ENCODE peak calls at places on chromosomes 12 and 14, in ten cellular contexts. One of them, this sample, is unnamed.

GRCh38 chr12:56160160-56160763 is 2.1 kb downstream of the MYL6 start:
- DNase-seq in NB4: peak
- DNase-seq in left ventricle myocardium superior: peak
- DNase-seq in GM12864: no peak
- DNase-seq in activated T-cell treated with anti-CD3 and anti-CD28 coated beads for 24 hours: peak
- DNase-seq in stimulated activated CD4-positive, alpha-beta T cell treated with anti-CD3 and anti-CD28 coated beads, Interleukin-15, amount 100 ng/mL, for 24 hours: peak
- DNase-seq in choroid plexus epithelial cell: peak
- DNase-seq in cardiac fibroblast: peak
- DNase-seq in NCI-H146: no peak
- DNase-seq in iPS-NIHi11: no peak
- DNase-seq in this sample: peak

GRCh38 chr12:28578833-28579252 is 388.6 kb downstream of the CCDC91 start:
- DNase-seq in NB4: no peak
- DNase-seq in left ventricle myocardium superior: no peak
- DNase-seq in GM12864: no peak
- DNase-seq in activated T-cell treated with anti-CD3 and anti-CD28 coated beads for 24 hours: no peak
- DNase-seq in stimulated activated CD4-positive, alpha-beta T cell treated with anti-CD3 and anti-CD28 coated beads, Interleukin-15, amount 100 ng/mL, for 24 hours: no peak
- DNase-seq in choroid plexus epithelial cell: peak
- DNase-seq in cardiac fibroblast: no peak
- DNase-seq in NCI-H146: no peak
- DNase-seq in iPS-NIHi11: no peak
- DNase-seq in this sample: no peak

GRCh38 chr12:32106517-32107366 is at the start of gene BICD1:
- DNase-seq in NB4: peak
- DNase-seq in left ventricle myocardium superior: peak
- DNase-seq in GM12864: peak
- DNase-seq in activated T-cell treated with anti-CD3 and anti-CD28 coated beads for 24 hours: peak
- DNase-seq in stimulated activated CD4-positive, alpha-beta T cell treated with anti-CD3 and anti-CD28 coated beads, Interleukin-15, amount 100 ng/mL, for 24 hours: peak
- DNase-seq in choroid plexus epithelial cell: peak
- DNase-seq in cardiac fibroblast: peak
- DNase-seq in NCI-H146: peak
- DNase-seq in iPS-NIHi11: peak
- DNase-seq in this sample: peak

GRCh38 chr12:27898022-27898421 is 74.5 kb downstream of the PTHLH start:
- DNase-seq in NB4: no peak
- DNase-seq in left ventricle myocardium superior: no peak
- DNase-seq in GM12864: no peak
- DNase-seq in activated T-cell treated with anti-CD3 and anti-CD28 coated beads for 24 hours: no peak
- DNase-seq in stimulated activated CD4-positive, alpha-beta T cell treated with anti-CD3 and anti-CD28 coated beads, Interleukin-15, amount 100 ng/mL, for 24 hours: no peak
- DNase-seq in choroid plexus epithelial cell: no peak
- DNase-seq in cardiac fibroblast: no peak
- DNase-seq in NCI-H146: no peak
- DNase-seq in iPS-NIHi11: no peak
- DNase-seq in this sample: no peak

GRCh38 chr12:50732591-50732990 is 31.3 kb upstream of the ATF1 start:
- DNase-seq in NB4: peak
- DNase-seq in left ventricle myocardium superior: no peak
- DNase-seq in GM12864: no peak
- DNase-seq in activated T-cell treated with anti-CD3 and anti-CD28 coated beads for 24 hours: no peak
- DNase-seq in stimulated activated CD4-positive, alpha-beta T cell treated with anti-CD3 and anti-CD28 coated beads, Interleukin-15, amount 100 ng/mL, for 24 hours: no peak
- DNase-seq in choroid plexus epithelial cell: peak
- DNase-seq in cardiac fibroblast: peak
- DNase-seq in NCI-H146: no peak
- DNase-seq in iPS-NIHi11: no peak
- DNase-seq in this sample: no peak

GRCh38 chr14:78974691-78975090 is 804.5 kb downstream of the NRXN3 start:
- DNase-seq in NB4: no peak
- DNase-seq in left ventricle myocardium superior: no peak
- DNase-seq in GM12864: no peak
- DNase-seq in activated T-cell treated with anti-CD3 and anti-CD28 coated beads for 24 hours: no peak
- DNase-seq in stimulated activated CD4-positive, alpha-beta T cell treated with anti-CD3 and anti-CD28 coated beads, Interleukin-15, amount 100 ng/mL, for 24 hours: no peak
- DNase-seq in choroid plexus epithelial cell: no peak
- DNase-seq in cardiac fibroblast: peak
- DNase-seq in NCI-H146: no peak
- DNase-seq in iPS-NIHi11: no peak
- DNase-seq in this sample: no peak

GRCh38 chr14:28119849-28120248 is 646.7 kb upstream of the FOXG1 start:
- DNase-seq in NB4: no peak
- DNase-seq in left ventricle myocardium superior: no peak
- DNase-seq in GM12864: no peak
- DNase-seq in activated T-cell treated with anti-CD3 and anti-CD28 coated beads for 24 hours: no peak
- DNase-seq in stimulated activated CD4-positive, alpha-beta T cell treated with anti-CD3 and anti-CD28 coated beads, Interleukin-15, amount 100 ng/mL, for 24 hours: no peak
- DNase-seq in choroid plexus epithelial cell: no peak
- DNase-seq in cardiac fibroblast: no peak
- DNase-seq in NCI-H146: no peak
- DNase-seq in iPS-NIHi11: no peak
- DNase-seq in this sample: no peak

GRCh38 chr12:100578923-100579322 is 5.4 kb downstream of the GAS2L3 start:
- DNase-seq in NB4: no peak
- DNase-seq in left ventricle myocardium superior: no peak
- DNase-seq in GM12864: no peak
- DNase-seq in activated T-cell treated with anti-CD3 and anti-CD28 coated beads for 24 hours: no peak
- DNase-seq in stimulated activated CD4-positive, alpha-beta T cell treated with anti-CD3 and anti-CD28 coated beads, Interleukin-15, amount 100 ng/mL, for 24 hours: no peak
- DNase-seq in choroid plexus epithelial cell: no peak
- DNase-seq in cardiac fibroblast: no peak
- DNase-seq in NCI-H146: no peak
- DNase-seq in iPS-NIHi11: no peak
- DNase-seq in this sample: no peak

GRCh38 chr14:102234331-102235264 is 70.4 kb downstream of the MOK start:
- DNase-seq in NB4: peak
- DNase-seq in left ventricle myocardium superior: no peak
- DNase-seq in GM12864: no peak
- DNase-seq in activated T-cell treated with anti-CD3 and anti-CD28 coated beads for 24 hours: no peak
- DNase-seq in stimulated activated CD4-positive, alpha-beta T cell treated with anti-CD3 and anti-CD28 coated beads, Interleukin-15, amount 100 ng/mL, for 24 hours: no peak
- DNase-seq in choroid plexus epithelial cell: no peak
- DNase-seq in cardiac fibroblast: peak
- DNase-seq in NCI-H146: no peak
- DNase-seq in iPS-NIHi11: no peak
- DNase-seq in this sample: no peak

GRCh38 chr14:75572104-75572503 is 6.3 kb upstream of the FLVCR2 start:
- DNase-seq in NB4: no peak
- DNase-seq in left ventricle myocardium superior: no peak
- DNase-seq in GM12864: no peak
- DNase-seq in activated T-cell treated with anti-CD3 and anti-CD28 coated beads for 24 hours: no peak
- DNase-seq in stimulated activated CD4-positive, alpha-beta T cell treated with anti-CD3 and anti-CD28 coated beads, Interleukin-15, amount 100 ng/mL, for 24 hours: no peak
- DNase-seq in choroid plexus epithelial cell: no peak
- DNase-seq in cardiac fibroblast: no peak
- DNase-seq in NCI-H146: no peak
- DNase-seq in iPS-NIHi11: no peak
- DNase-seq in this sample: no peak

GRCh38 chr14:31118892-31119291 is 88.7 kb downstream of the HECTD1 start:
- DNase-seq in NB4: no peak
- DNase-seq in left ventricle myocardium superior: no peak
- DNase-seq in GM12864: no peak
- DNase-seq in activated T-cell treated with anti-CD3 and anti-CD28 coated beads for 24 hours: no peak
- DNase-seq in stimulated activated CD4-positive, alpha-beta T cell treated with anti-CD3 and anti-CD28 coated beads, Interleukin-15, amount 100 ng/mL, for 24 hours: no peak
- DNase-seq in choroid plexus epithelial cell: peak
- DNase-seq in cardiac fibroblast: peak
- DNase-seq in NCI-H146: no peak
- DNase-seq in iPS-NIHi11: no peak
- DNase-seq in this sample: no peak

GRCh38 chr14:58817846-58818245 is 180.1 kb downstream of the DACT1 start:
- DNase-seq in NB4: no peak
- DNase-seq in left ventricle myocardium superior: no peak
- DNase-seq in GM12864: no peak
- DNase-seq in activated T-cell treated with anti-CD3 and anti-CD28 coated beads for 24 hours: no peak
- DNase-seq in stimulated activated CD4-positive, alpha-beta T cell treated with anti-CD3 and anti-CD28 coated beads, Interleukin-15, amount 100 ng/mL, for 24 hours: no peak
- DNase-seq in choroid plexus epithelial cell: peak
- DNase-seq in cardiac fibroblast: peak
- DNase-seq in NCI-H146: no peak
- DNase-seq in iPS-NIHi11: no peak
- DNase-seq in this sample: no peak

GRCh38 chr12:67764946-67765619 is 116.5 kb downstream of the DYRK2 start:
- DNase-seq in NB4: no peak
- DNase-seq in left ventricle myocardium superior: no peak
- DNase-seq in GM12864: no peak
- DNase-seq in activated T-cell treated with anti-CD3 and anti-CD28 coated beads for 24 hours: no peak
- DNase-seq in stimulated activated CD4-positive, alpha-beta T cell treated with anti-CD3 and anti-CD28 coated beads, Interleukin-15, amount 100 ng/mL, for 24 hours: no peak
- DNase-seq in choroid plexus epithelial cell: no peak
- DNase-seq in cardiac fibroblast: no peak
- DNase-seq in NCI-H146: no peak
- DNase-seq in iPS-NIHi11: peak
- DNase-seq in this sample: no peak

GRCh38 chr12:52826611-52827498 is 7.3 kb downstream of the KRT79 start:
- DNase-seq in NB4: no peak
- DNase-seq in left ventricle myocardium superior: no peak
- DNase-seq in GM12864: no peak
- DNase-seq in activated T-cell treated with anti-CD3 and anti-CD28 coated beads for 24 hours: no peak
- DNase-seq in stimulated activated CD4-positive, alpha-beta T cell treated with anti-CD3 and anti-CD28 coated beads, Interleukin-15, amount 100 ng/mL, for 24 hours: no peak
- DNase-seq in choroid plexus epithelial cell: no peak
- DNase-seq in cardiac fibroblast: no peak
- DNase-seq in NCI-H146: no peak
- DNase-seq in iPS-NIHi11: no peak
- DNase-seq in this sample: no peak

GRCh38 chr12:42468341-42468821 is 121.2 kb downstream of the PRICKLE1 start:
- DNase-seq in NB4: peak
- DNase-seq in left ventricle myocardium superior: peak
- DNase-seq in GM12864: peak
- DNase-seq in activated T-cell treated with anti-CD3 and anti-CD28 coated beads for 24 hours: no peak
- DNase-seq in stimulated activated CD4-positive, alpha-beta T cell treated with anti-CD3 and anti-CD28 coated beads, Interleukin-15, amount 100 ng/mL, for 24 hours: no peak
- DNase-seq in choroid plexus epithelial cell: peak
- DNase-seq in cardiac fibroblast: no peak
- DNase-seq in NCI-H146: no peak
- DNase-seq in iPS-NIHi11: no peak
- DNase-seq in this sample: no peak

GRCh38 chr12:68431786-68432185 is 99.6 kb upstream of the MDM1 start:
- DNase-seq in NB4: no peak
- DNase-seq in left ventricle myocardium superior: no peak
- DNase-seq in GM12864: no peak
- DNase-seq in activated T-cell treated with anti-CD3 and anti-CD28 coated beads for 24 hours: no peak
- DNase-seq in stimulated activated CD4-positive, alpha-beta T cell treated with anti-CD3 and anti-CD28 coated beads, Interleukin-15, amount 100 ng/mL, for 24 hours: no peak
- DNase-seq in choroid plexus epithelial cell: no peak
- DNase-seq in cardiac fibroblast: no peak
- DNase-seq in NCI-H146: no peak
- DNase-seq in iPS-NIHi11: no peak
- DNase-seq in this sample: no peak

GRCh38 chr14:55438066-55438683 is 2.2 kb downstream of the TBPL2 start:
- DNase-seq in NB4: peak
- DNase-seq in left ventricle myocardium superior: no peak
- DNase-seq in GM12864: no peak
- DNase-seq in activated T-cell treated with anti-CD3 and anti-CD28 coated beads for 24 hours: no peak
- DNase-seq in stimulated activated CD4-positive, alpha-beta T cell treated with anti-CD3 and anti-CD28 coated beads, Interleukin-15, amount 100 ng/mL, for 24 hours: peak
- DNase-seq in choroid plexus epithelial cell: peak
- DNase-seq in cardiac fibroblast: peak
- DNase-seq in NCI-H146: peak
- DNase-seq in iPS-NIHi11: peak
- DNase-seq in this sample: peak

GRCh38 chr12:105229446-105229845 is 6.5 kb downstream of the APPL2 start:
- DNase-seq in NB4: no peak
- DNase-seq in left ventricle myocardium superior: no peak
- DNase-seq in GM12864: no peak
- DNase-seq in activated T-cell treated with anti-CD3 and anti-CD28 coated beads for 24 hours: no peak
- DNase-seq in stimulated activated CD4-positive, alpha-beta T cell treated with anti-CD3 and anti-CD28 coated beads, Interleukin-15, amount 100 ng/mL, for 24 hours: no peak
- DNase-seq in choroid plexus epithelial cell: peak
- DNase-seq in cardiac fibroblast: no peak
- DNase-seq in NCI-H146: peak
- DNase-seq in iPS-NIHi11: no peak
- DNase-seq in this sample: no peak

GRCh38 chr12:1197264-1198018 is 206.4 kb downstream of the ERC1 start:
- DNase-seq in NB4: no peak
- DNase-seq in left ventricle myocardium superior: no peak
- DNase-seq in GM12864: no peak
- DNase-seq in activated T-cell treated with anti-CD3 and anti-CD28 coated beads for 24 hours: no peak
- DNase-seq in stimulated activated CD4-positive, alpha-beta T cell treated with anti-CD3 and anti-CD28 coated beads, Interleukin-15, amount 100 ng/mL, for 24 hours: no peak
- DNase-seq in choroid plexus epithelial cell: peak
- DNase-seq in cardiac fibroblast: no peak
- DNase-seq in NCI-H146: no peak
- DNase-seq in iPS-NIHi11: no peak
- DNase-seq in this sample: no peak

GRCh38 chr12:131025939-131026702 is 72.4 kb downstream of the ADGRD1 start:
- DNase-seq in NB4: no peak
- DNase-seq in left ventricle myocardium superior: no peak
- DNase-seq in GM12864: no peak
- DNase-seq in activated T-cell treated with anti-CD3 and anti-CD28 coated beads for 24 hours: no peak
- DNase-seq in stimulated activated CD4-positive, alpha-beta T cell treated with anti-CD3 and anti-CD28 coated beads, Interleukin-15, amount 100 ng/mL, for 24 hours: no peak
- DNase-seq in choroid plexus epithelial cell: no peak
- DNase-seq in cardiac fibroblast: no peak
- DNase-seq in NCI-H146: no peak
- DNase-seq in iPS-NIHi11: no peak
- DNase-seq in this sample: no peak

GRCh38 chr14:24261256-24261968 is 1.6 kb downstream of the TGM1 start:
- DNase-seq in NB4: no peak
- DNase-seq in left ventricle myocardium superior: no peak
- DNase-seq in GM12864: no peak
- DNase-seq in activated T-cell treated with anti-CD3 and anti-CD28 coated beads for 24 hours: no peak
- DNase-seq in stimulated activated CD4-positive, alpha-beta T cell treated with anti-CD3 and anti-CD28 coated beads, Interleukin-15, amount 100 ng/mL, for 24 hours: no peak
- DNase-seq in choroid plexus epithelial cell: no peak
- DNase-seq in cardiac fibroblast: no peak
- DNase-seq in NCI-H146: no peak
- DNase-seq in iPS-NIHi11: no peak
- DNase-seq in this sample: no peak

GRCh38 chr14:28412076-28412475 is 354.5 kb upstream of the FOXG1 start:
- DNase-seq in NB4: no peak
- DNase-seq in left ventricle myocardium superior: no peak
- DNase-seq in GM12864: no peak
- DNase-seq in activated T-cell treated with anti-CD3 and anti-CD28 coated beads for 24 hours: no peak
- DNase-seq in stimulated activated CD4-positive, alpha-beta T cell treated with anti-CD3 and anti-CD28 coated beads, Interleukin-15, amount 100 ng/mL, for 24 hours: no peak
- DNase-seq in choroid plexus epithelial cell: peak
- DNase-seq in cardiac fibroblast: peak
- DNase-seq in NCI-H146: peak
- DNase-seq in iPS-NIHi11: no peak
- DNase-seq in this sample: no peak

GRCh38 chr12:41743835-41744234 is 400.8 kb downstream of the GXYLT1 start:
- DNase-seq in NB4: no peak
- DNase-seq in left ventricle myocardium superior: no peak
- DNase-seq in GM12864: no peak
- DNase-seq in activated T-cell treated with anti-CD3 and anti-CD28 coated beads for 24 hours: no peak
- DNase-seq in stimulated activated CD4-positive, alpha-beta T cell treated with anti-CD3 and anti-CD28 coated beads, Interleukin-15, amount 100 ng/mL, for 24 hours: no peak
- DNase-seq in choroid plexus epithelial cell: no peak
- DNase-seq in cardiac fibroblast: no peak
- DNase-seq in NCI-H146: no peak
- DNase-seq in iPS-NIHi11: no peak
- DNase-seq in this sample: no peak

GRCh38 chr12:67025543-67026114 is 243.5 kb upstream of the CAND1 start:
- DNase-seq in NB4: peak
- DNase-seq in left ventricle myocardium superior: no peak
- DNase-seq in GM12864: peak
- DNase-seq in activated T-cell treated with anti-CD3 and anti-CD28 coated beads for 24 hours: peak
- DNase-seq in stimulated activated CD4-positive, alpha-beta T cell treated with anti-CD3 and anti-CD28 coated beads, Interleukin-15, amount 100 ng/mL, for 24 hours: peak
- DNase-seq in choroid plexus epithelial cell: peak
- DNase-seq in cardiac fibroblast: peak
- DNase-seq in NCI-H146: peak
- DNase-seq in iPS-NIHi11: peak
- DNase-seq in this sample: peak

GRCh38 chr12:116339062-116339461 is 61.6 kb upstream of the MED13L start:
- DNase-seq in NB4: peak
- DNase-seq in left ventricle myocardium superior: no peak
- DNase-seq in GM12864: no peak
- DNase-seq in activated T-cell treated with anti-CD3 and anti-CD28 coated beads for 24 hours: no peak
- DNase-seq in stimulated activated CD4-positive, alpha-beta T cell treated with anti-CD3 and anti-CD28 coated beads, Interleukin-15, amount 100 ng/mL, for 24 hours: no peak
- DNase-seq in choroid plexus epithelial cell: no peak
- DNase-seq in cardiac fibroblast: no peak
- DNase-seq in NCI-H146: no peak
- DNase-seq in iPS-NIHi11: no peak
- DNase-seq in this sample: no peak

GRCh38 chr14:37708481-37708880 is 113.1 kb downstream of the TTC6 start:
- DNase-seq in NB4: no peak
- DNase-seq in left ventricle myocardium superior: no peak
- DNase-seq in GM12864: no peak
- DNase-seq in activated T-cell treated with anti-CD3 and anti-CD28 coated beads for 24 hours: no peak
- DNase-seq in stimulated activated CD4-positive, alpha-beta T cell treated with anti-CD3 and anti-CD28 coated beads, Interleukin-15, amount 100 ng/mL, for 24 hours: no peak
- DNase-seq in choroid plexus epithelial cell: peak
- DNase-seq in cardiac fibroblast: no peak
- DNase-seq in NCI-H146: no peak
- DNase-seq in iPS-NIHi11: no peak
- DNase-seq in this sample: no peak